ENCODE peak calls at places on chromosomes 11 and 22, in five cellular contexts. One of them, this sample, is unnamed.

GRCh38 chr11:26841818-26842457 is 120.1 kb upstream of the SLC5A12 start:
- DNase-seq in hypothalamus: no peak
- DNase-seq in effector memory CD8-positive, alpha-beta T cell: no peak
- DNase-seq in AG09309: no peak
- DNase-seq in stimulated activated CD4-positive, alpha-beta T cell treated with anti-CD3 and anti-CD28 coated beads, Interleukin-15, amount 100 ng/mL, for 1 hour: no peak
- DNase-seq in this sample: no peak

GRCh38 chr11:96055706-96056387 is 131.9 kb upstream of the MTMR2 start:
- DNase-seq in effector memory CD8-positive, alpha-beta T cell: no peak
- DNase-seq in hypothalamus: no peak
- DNase-seq in stimulated activated CD4-positive, alpha-beta T cell treated with anti-CD3 and anti-CD28 coated beads, Interleukin-15, amount 100 ng/mL, for 1 hour: no peak
- DNase-seq in AG09309: no peak
- DNase-seq in this sample: peak

GRCh38 chr11:36376315-36376887 is 80.3 kb downstream of the PRR5L start:
- DNase-seq in effector memory CD8-positive, alpha-beta T cell: no peak
- DNase-seq in AG09309: no peak
- DNase-seq in hypothalamus: no peak
- DNase-seq in stimulated activated CD4-positive, alpha-beta T cell treated with anti-CD3 and anti-CD28 coated beads, Interleukin-15, amount 100 ng/mL, for 1 hour: no peak
- DNase-seq in this sample: peak

GRCh38 chr11:44280257-44280656 is 29.7 kb downstream of the ALX4 start:
- DNase-seq in effector memory CD8-positive, alpha-beta T cell: no peak
- DNase-seq in stimulated activated CD4-positive, alpha-beta T cell treated with anti-CD3 and anti-CD28 coated beads, Interleukin-15, amount 100 ng/mL, for 1 hour: no peak
- DNase-seq in hypothalamus: no peak
- DNase-seq in AG09309: no peak
- DNase-seq in this sample: no peak

GRCh38 chr22:36862251-36863242 is 1.7 kb downstream of the NCF4 start:
- DNase-seq in stimulated activated CD4-positive, alpha-beta T cell treated with anti-CD3 and anti-CD28 coated beads, Interleukin-15, amount 100 ng/mL, for 1 hour: no peak
- DNase-seq in effector memory CD8-positive, alpha-beta T cell: no peak
- DNase-seq in AG09309: no peak
- DNase-seq in hypothalamus: peak
- DNase-seq in this sample: no peak

GRCh38 chr22:45966320-45966891 is 10.6 kb downstream of the WNT7B start:
- DNase-seq in effector memory CD8-positive, alpha-beta T cell: no peak
- DNase-seq in AG09309: no peak
- DNase-seq in stimulated activated CD4-positive, alpha-beta T cell treated with anti-CD3 and anti-CD28 coated beads, Interleukin-15, amount 100 ng/mL, for 1 hour: no peak
- DNase-seq in hypothalamus: no peak
- DNase-seq in this sample: no peak

GRCh38 chr11:128180446-128181089 is 406.8 kb downstream of the ETS1 start:
- DNase-seq in stimulated activated CD4-positive, alpha-beta T cell treated with anti-CD3 and anti-CD28 coated beads, Interleukin-15, amount 100 ng/mL, for 1 hour: no peak
- DNase-seq in effector memory CD8-positive, alpha-beta T cell: no peak
- DNase-seq in hypothalamus: no peak
- DNase-seq in AG09309: peak
- DNase-seq in this sample: no peak

GRCh38 chr11:113286509-113287497 is 27.6 kb upstream of the TTC12 start:
- DNase-seq in hypothalamus: no peak
- DNase-seq in stimulated activated CD4-positive, alpha-beta T cell treated with anti-CD3 and anti-CD28 coated beads, Interleukin-15, amount 100 ng/mL, for 1 hour: no peak
- DNase-seq in AG09309: peak
- DNase-seq in effector memory CD8-positive, alpha-beta T cell: no peak
- DNase-seq in this sample: no peak

GRCh38 chr11:85827768-85828639 is 17.1 kb upstream of the SYTL2 start:
- DNase-seq in AG09309: peak
- DNase-seq in stimulated activated CD4-positive, alpha-beta T cell treated with anti-CD3 and anti-CD28 coated beads, Interleukin-15, amount 100 ng/mL, for 1 hour: no peak
- DNase-seq in effector memory CD8-positive, alpha-beta T cell: peak
- DNase-seq in hypothalamus: no peak
- DNase-seq in this sample: peak

GRCh38 chr11:824292-824880 is 3.3 kb upstream of the CRACR2B start:
- DNase-seq in AG09309: no peak
- DNase-seq in stimulated activated CD4-positive, alpha-beta T cell treated with anti-CD3 and anti-CD28 coated beads, Interleukin-15, amount 100 ng/mL, for 1 hour: no peak
- DNase-seq in effector memory CD8-positive, alpha-beta T cell: no peak
- DNase-seq in hypothalamus: no peak
- DNase-seq in this sample: peak

GRCh38 chr22:37334461-37334858 is 52.2 kb downstream of the CYTH4 start:
- DNase-seq in AG09309: no peak
- DNase-seq in effector memory CD8-positive, alpha-beta T cell: no peak
- DNase-seq in hypothalamus: no peak
- DNase-seq in stimulated activated CD4-positive, alpha-beta T cell treated with anti-CD3 and anti-CD28 coated beads, Interleukin-15, amount 100 ng/mL, for 1 hour: no peak
- DNase-seq in this sample: peak